ENCODE peak calls at places on chromosome 3, in ten cellular contexts. L, W, Y, X, U, B, K, G, N and P are unnamed samples.

GRCh38 chr3:146817705-146818104 is 212.6 kb upstream of the PLSCR5 start:
- DNase-seq in L (peak; percentile 14), W (no peak), Y (no peak), X (peak; percentile 28), U (no peak), B (no peak), K (no peak), G (no peak), N (no peak), P (no peak)

GRCh38 chr3:52537726-52538421 is 1.5 kb downstream of the UQCC5 start:
- DNase-seq in L (no peak), W (no peak), Y (no peak), X (no peak), U (no peak), B (no peak), K (no peak), G (no peak), N (no peak), P (no peak)

GRCh38 chr3:30751610-30752299 is 142.7 kb downstream of the GADL1 start:
- DNase-seq in L (peak; percentile 54), W (peak; percentile 50), Y (peak; percentile 54), X (no peak), U (peak; percentile 48), B (peak; percentile 47), K (peak; percentile 25), G (no peak), N (no peak), P (peak; percentile 26)

GRCh38 chr3:193791041-193792032 is 198.3 kb downstream of the OPA1 start:
- DNase-seq in L (no peak), W (no peak), Y (no peak), X (no peak), U (no peak), B (no peak), K (no peak), G (no peak), N (no peak), P (no peak)

GRCh38 chr3:186871403-186871924 is 29.0 kb downstream of the ADIPOQ start:
- DNase-seq in L (no peak), W (no peak), Y (no peak), X (no peak), U (no peak), B (no peak), K (no peak), G (no peak), N (no peak), P (no peak)

GRCh38 chr3:53252105-53252946 is 3.5 kb downstream of the TKT start:
- DNase-seq in L (no peak), W (no peak), Y (no peak), X (no peak), U (no peak), B (no peak), K (no peak), G (no peak), N (no peak), P (no peak)

GRCh38 chr3:153706706-153707105 is 414.5 kb upstream of the ARHGEF26 start:
- DNase-seq in L (no peak), W (no peak), Y (no peak), X (no peak), U (no peak), B (no peak), K (no peak), G (peak; percentile 21), N (no peak), P (no peak)

GRCh38 chr3:36918050-36918449 is 26.8 kb downstream of the TRANK1 start:
- DNase-seq in L (no peak), W (no peak), Y (no peak), X (no peak), U (no peak), B (no peak), K (no peak), G (no peak), N (no peak), P (no peak)